ENCODE peak calls at places on chromosomes 4 and X, in seven cellular contexts. U is left ventricle myocardium superior; R is GM19239; G is iris pigment epithelial cell; K is CD8-positive, alpha-beta memory T cell; L is bronchial epithelial cell; S is GM04504. T is an unnamed sample.

GRCh38 chrX:20267924-20268701 is 1.4 kb upstream of the RPS6KA3 start:
- DNase-seq in U (peak; percentile 70), R (no peak), G (peak; percentile 43), K (peak; percentile 46), L (no peak), S (no peak), T (peak; percentile 49)

GRCh38 chr4:47933798-47934197 is 19.4 kb upstream of the NFXL1 start:
- DNase-seq in U (no peak), R (no peak), G (peak; percentile 56), K (no peak), L (peak; percentile 51), S (no peak), T (no peak)

GRCh38 chrX:23694606-23695005 is 27.3 kb downstream of the PRDX4 start:
- DNase-seq in U (peak; percentile 44), R (peak; percentile 19), G (peak; percentile 58), K (peak; percentile 65), L (peak; percentile 39), S (peak; percentile 19), T (peak; percentile 50)

GRCh38 chr4:101294591-101294990 is 52.7 kb downstream of the PPP3CA start:
- DNase-seq in U (no peak), R (no peak), G (peak; percentile 36), K (no peak), L (no peak), S (no peak), T (no peak)

GRCh38 chr4:19130836-19131235 is 1109.3 kb upstream of the LCORL start:
- DNase-seq in U (no peak), R (no peak), G (peak; percentile 79), K (no peak), L (peak; percentile 29), S (peak; percentile 2), T (no peak)

GRCh38 chr4:62328526-62328925 is 1128.4 kb downstream of the ADGRL3 start:
- DNase-seq in U (no peak), R (no peak), G (no peak), K (no peak), L (no peak), S (no peak), T (no peak)

GRCh38 chr4:122746485-122746965 is 14.0 kb downstream of the BBS12 start:
- DNase-seq in U (no peak), R (no peak), G (peak; percentile 73), K (no peak), L (no peak), S (no peak), T (no peak)

GRCh38 chr4:102759835-102760644 is 728 bp downstream of the MANBA start:
- DNase-seq in U (no peak), R (peak; percentile 30), G (peak; percentile 52), K (no peak), L (peak; percentile 50), S (no peak), T (peak; percentile 46)

GRCh38 chr4:46432923-46433322 is 43.0 kb upstream of the GABRA2 start:
- DNase-seq in U (no peak), R (no peak), G (peak; percentile 70), K (no peak), L (peak; percentile 13), S (no peak), T (no peak)

GRCh38 chr4:88028961-88029360 is 21.5 kb downstream of the PKD2 start:
- DNase-seq in U (no peak), R (no peak), G (no peak), K (no peak), L (no peak), S (no peak), T (no peak)

GRCh38 chr4:8289151-8289750 is 19.7 kb downstream of the HTRA3 start:
- DNase-seq in U (peak; percentile 9), R (no peak), G (no peak), K (no peak), L (no peak), S (no peak), T (no peak)

GRCh38 chr4:176622251-176622968 is 170.3 kb downstream of the VEGFC start:
- DNase-seq in U (no peak), R (no peak), G (peak; percentile 82), K (no peak), L (no peak), S (peak; percentile 15), T (no peak)

GRCh38 chrX:69318651-69319305 is 153.5 kb upstream of the PJA1 start:
- DNase-seq in U (no peak), R (no peak), G (no peak), K (no peak), L (no peak), S (no peak), T (no peak)

GRCh38 chr4:173934933-173935620 is 348.4 kb downstream of the FBXO8 start:
- DNase-seq in U (no peak), R (no peak), G (peak; percentile 26), K (no peak), L (no peak), S (no peak), T (no peak)

GRCh38 chr4:10013722-10014121 is 7.6 kb downstream of the SLC2A9 start:
- DNase-seq in U (peak; percentile 69), R (no peak), G (peak; percentile 45), K (no peak), L (peak; percentile 57), S (no peak), T (peak; percentile 58)

GRCh38 chr4:146585761-146586333 is 52.8 kb upstream of the POU4F2 start:
- DNase-seq in U (no peak), R (no peak), G (peak; percentile 75), K (no peak), L (peak; percentile 40), S (peak; percentile 44), T (no peak)

GRCh38 chr4:153205757-153206156 is 1.5 kb downstream of the TRIM2 start:
- DNase-seq in U (no peak), R (no peak), G (peak; percentile 78), K (no peak), L (peak; percentile 77), S (no peak), T (no peak)

GRCh38 chr4:1234811-1235292 is 14.1 kb downstream of the CTBP1 start:
- DNase-seq in U (peak; percentile 34), R (no peak), G (no peak), K (peak; percentile 43), L (no peak), S (no peak), T (no peak)

GRCh38 chr4:176805155-176805554 is 12.4 kb upstream of the VEGFC start:
- DNase-seq in U (no peak), R (no peak), G (peak; percentile 94), K (no peak), L (peak; percentile 38), S (no peak), T (no peak)

GRCh38 chrX:46381630-46382029 is 163.6 kb downstream of the ZNF674 start:
- DNase-seq in U (no peak), R (no peak), G (peak; percentile 31), K (no peak), L (peak; percentile 33), S (no peak), T (no peak)

T was measured in heart left ventricle.